ENCODE peak calls at places on chromosome 16, in five cellular contexts. X, H, N, S and J are unnamed samples.

GRCh38 chr16:82263456-82264159 is 93.6 kb upstream of the MPHOSPH6 start:
- DNase-seq in N (peak), S (peak), H (peak), X (peak), J (peak)

GRCh38 chr16:3716831-3717234 is 491 bp downstream of the TRAP1 start:
- DNase-seq in X (no peak), N (no peak), S (peak), H (peak), J (no peak)

GRCh38 chr16:84905965-84906460 is 86.2 kb downstream of the CRISPLD2 start:
- DNase-seq in X (no peak), S (no peak), N (no peak), H (no peak), J (no peak)

GRCh38 chr16:1732071-1732470 is 26.1 kb downstream of the MAPK8IP3 start:
- DNase-seq in N (no peak), X (no peak), H (no peak), S (no peak), J (no peak)

GRCh38 chr16:76654421-76654820 is 377.2 kb downstream of the CNTNAP4 start:
- DNase-seq in H (no peak), X (no peak), S (no peak), N (no peak), J (no peak)

GRCh38 chr16:559411-560207 is 585 bp upstream of the PRR35 start:
- DNase-seq in N (no peak), H (no peak), X (no peak), S (peak), J (no peak)

GRCh38 chr16:88368036-88368435 is 14.7 kb upstream of the ZNF469 start:
- DNase-seq in X (no peak), N (no peak), S (no peak), H (no peak), J (no peak)

GRCh38 chr16:16120382-16121184 is 102.7 kb downstream of the ABCC6 start:
- DNase-seq in N (peak), S (no peak), X (no peak), H (no peak), J (no peak)

GRCh38 chr16:49474741-49475140 is 101.1 kb downstream of the C16orf78 start:
- DNase-seq in X (no peak), S (no peak), H (no peak), N (no peak), J (no peak)

GRCh38 chr16:84314814-84315213 is 20.1 kb downstream of the WFDC1 start:
- DNase-seq in H (no peak), S (no peak), X (no peak), N (peak), J (no peak)

GRCh38 chr16:70553645-70554044 is 30.0 kb downstream of the SF3B3 start:
- DNase-seq in H (peak), X (no peak), S (no peak), N (peak), J (no peak)

GRCh38 chr16:50248845-50249244 is 17.5 kb upstream of the ADCY7 start:
- DNase-seq in X (no peak), H (no peak), N (no peak), S (peak), J (no peak)

GRCh38 chr16:18948372-18949020 is 22.3 kb upstream of the SMG1 start:
- DNase-seq in N (no peak), X (no peak), H (no peak), S (no peak), J (no peak)

GRCh38 chr16:66706506-66706880 is 9.9 kb upstream of the CMTM4 start:
- DNase-seq in N (no peak), X (no peak), H (no peak), S (no peak), J (no peak)

GRCh38 chr16:89150981-89151380 is 20.6 kb upstream of the CDH15 start:
- DNase-seq in X (no peak), H (no peak), S (no peak), N (no peak), J (no peak)

GRCh38 chr16:15946257-15947044 is 3.0 kb upstream of the ABCC1 start:
- DNase-seq in S (no peak), H (peak), X (no peak), N (peak), J (no peak)

GRCh38 chr16:72126429-72126765 is 32.8 kb downstream of the DHX38 start:
- DNase-seq in H (no peak), N (no peak), S (no peak), X (no peak), J (no peak)

GRCh38 chr16:50540711-50541007 is 7.5 kb upstream of the NKD1 start:
- DNase-seq in S (no peak), X (no peak), N (no peak), H (no peak), J (no peak)

GRCh38 chr16:49855280-49855821 is 561 bp downstream of the ZNF423 start:
- DNase-seq in N (peak), S (peak), X (peak), H (peak), J (peak)

GRCh38 chr16:21223787-21224186 is 9.7 kb upstream of the ANKS4B start:
- DNase-seq in S (no peak), X (peak), N (no peak), H (no peak), J (no peak)

GRCh38 chr16:22014271-22014873 is 6.5 kb downstream of the MOSMO start:
- DNase-seq in S (no peak), X (no peak), H (no peak), N (no peak), J (no peak)

GRCh38 chr16:77610496-77610895 is 111.8 kb upstream of the NUDT7 start:
- DNase-seq in S (no peak), X (no peak), N (no peak), H (no peak), J (peak)

GRCh38 chr16:57803413-57803990 is 1.2 kb upstream of the KIFC3 start:
- DNase-seq in H (peak), S (peak), X (no peak), N (no peak), J (no peak)
- H3K18ac ChIP-seq in H (peak), S (peak), X (no peak), N (peak), J (peak)

GRCh38 chr16:68387301-68387700 is 61.0 kb downstream of the SMPD3 start:
- DNase-seq in N (no peak), S (no peak), H (no peak), X (peak), J (no peak)
- H3K23ac ChIP-seq in N (no peak), S (no peak), H (no peak), X (no peak), J (no peak)

DNA sequence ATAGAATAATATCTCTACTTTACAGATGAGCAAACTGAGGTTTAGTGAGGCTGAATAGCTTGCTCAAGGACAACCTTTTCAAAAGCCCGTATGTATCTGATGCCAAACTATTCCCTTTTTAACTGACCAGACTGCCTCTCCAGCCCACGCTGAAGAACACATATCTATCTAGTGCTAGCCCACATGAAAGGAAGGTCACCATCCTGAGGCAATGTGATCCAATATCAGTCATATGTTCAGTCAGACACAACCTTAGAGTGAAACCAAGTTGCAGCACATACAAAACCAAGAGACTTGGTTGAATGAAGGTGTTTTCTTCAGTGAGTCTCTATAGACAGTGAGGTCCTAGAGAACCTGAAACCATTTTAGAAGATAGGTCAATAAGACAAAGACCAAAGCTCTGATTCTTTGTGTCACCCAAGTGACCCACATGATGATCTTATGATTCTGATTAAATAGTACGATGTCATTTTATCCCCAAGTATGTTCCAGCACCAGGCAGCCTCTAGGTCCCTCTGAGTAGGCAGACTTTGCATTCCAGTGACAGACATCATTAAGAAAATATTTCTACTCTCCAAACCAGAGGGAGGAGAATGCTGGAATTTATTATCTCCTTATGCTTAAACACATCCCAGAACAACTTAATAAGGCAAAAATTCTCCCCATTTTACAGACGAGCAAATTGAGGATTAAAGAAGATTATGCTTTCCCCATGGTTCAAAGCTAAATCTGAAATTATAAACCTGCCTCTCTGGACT is 192.6 kb upstream of the CDH11 start:
- DNase-seq in X (no peak), S (no peak), H (no peak), N (peak), J (no peak)
- H3K4me2 ChIP-seq in X (no peak), S (no peak), H (no peak), N (peak), J (no peak)

GRCh38 chr16:86092586-86093480 is 193.9 kb downstream of the IRF8 start:
- DNase-seq in X (no peak), H (no peak), N (no peak), S (no peak), J (no peak)
- H3K18ac ChIP-seq in X (no peak), H (peak), N (no peak), S (no peak), J (no peak)

DNA sequence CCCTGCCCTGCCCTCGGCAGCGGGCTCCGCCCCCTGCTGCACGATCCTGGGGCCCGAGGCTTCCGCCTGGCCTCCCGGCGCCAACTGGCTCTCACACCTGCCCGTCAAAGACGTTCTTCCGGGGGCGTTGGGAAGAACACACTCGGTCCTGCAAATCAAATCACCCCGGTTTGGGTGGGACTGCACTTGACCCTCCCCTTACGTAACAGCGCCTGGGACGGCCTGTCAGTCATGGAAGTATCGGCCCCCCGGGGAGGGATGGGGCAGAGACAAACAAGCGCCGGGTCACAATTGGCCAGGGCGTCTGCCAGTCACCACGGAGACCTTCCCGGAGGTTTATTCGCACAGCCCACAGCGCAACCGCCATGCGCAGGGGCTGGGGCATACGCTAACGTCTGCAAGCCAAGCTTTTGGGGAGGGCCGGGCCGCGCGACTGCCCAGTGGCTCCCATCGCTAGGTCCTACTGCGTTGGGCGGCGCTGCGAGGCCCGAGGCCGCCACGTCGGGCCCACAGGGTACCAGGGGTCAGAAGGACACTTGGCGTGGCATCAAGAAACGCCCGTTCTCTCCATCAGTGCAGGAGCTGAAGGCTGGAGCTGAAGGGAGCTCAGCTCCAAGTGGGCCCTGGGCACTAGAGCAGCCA is 382 bp upstream of the AKTIP start:
- DNase-seq in X (peak), S (peak), N (peak), H (peak), J (peak)
- H3K23ac ChIP-seq in X (no peak), S (peak), N (peak), H (peak), J (no peak)

GRCh38 chr16:28063611-28064061 is at the start of gene GSG1L:
- DNase-seq in S (no peak), H (no peak), X (no peak), N (no peak), J (no peak)
- H3K4me2 ChIP-seq in S (peak), H (peak), X (peak), N (no peak), J (peak)

GRCh38 chr16:27154573-27155521 is 48.5 kb upstream of the KDM8 start:
- DNase-seq in H (peak), S (peak), X (peak), N (peak), J (peak)

GRCh38 chr16:27161398-27161797 is 41.9 kb upstream of the KDM8 start:
- DNase-seq in S (no peak), X (no peak), H (no peak), N (no peak), J (no peak)

GRCh38 chr16:27156531-27156930 is 46.8 kb upstream of the KDM8 start:
- DNase-seq in H (peak), N (no peak), S (no peak), X (no peak), J (no peak)
- H3K18ac ChIP-seq in H (no peak), N (no peak), S (no peak), X (no peak), J (no peak)